ENCODE peak calls at places on chromosomes 5 and 9, in nine cellular contexts. D is mesendoderm; T is neural crest cell; M is ecto neural progenitor cell; W is T follicular helper cell; R is naive thymus-derived CD4-positive, alpha-beta T cell; I is GM23338; G is iris pigment epithelial cell; K is stimulated activated CD4-positive, alpha-beta T cell treated with anti-CD3 and anti-CD28 coated beads, Interleukin-1b, Interleukin-23, amount 100 ng/mL, for 1 hour. X is an unnamed sample.

GRCh38 chr5:59583151-59583809 is 310.2 kb downstream of the PDE4D start:
- DNase-seq in R (no peak), T (no peak), W (no peak), M (no peak), I (no peak), D (no peak), G (no peak), K (no peak), X (no peak)

GRCh38 chr5:124825983-124826337 is 79.5 kb upstream of the ZNF608 start:
- DNase-seq in W (no peak), M (no peak), R (no peak), I (no peak), T (no peak), D (no peak), K (no peak), G (no peak), X (no peak)

GRCh38 chr9:97786341-97786740 is 66.7 kb upstream of the FOXE1 start:
- DNase-seq in T (no peak), M (no peak), R (no peak), D (peak), K (no peak), W (no peak), I (peak), G (peak), X (peak)

GRCh38 chr9:36151306-36152210 is 15.0 kb downstream of the GLIPR2 start:
- DNase-seq in T (no peak), M (no peak), R (peak), K (peak), I (no peak), G (peak), W (peak), D (peak), X (peak)

GRCh38 chr5:16863380-16864007 is 72.6 kb downstream of the MYO10 start:
- DNase-seq in I (no peak), G (no peak), R (no peak), K (no peak), T (no peak), M (no peak), W (no peak), D (no peak), X (no peak)

GRCh38 chr9:99101271-99101670 is 3.6 kb upstream of the TGFBR1 start:
- DNase-seq in I (no peak), W (no peak), K (no peak), T (no peak), M (no peak), G (no peak), R (no peak), D (no peak), X (no peak)

GRCh38 chr5:88829053-88829452 is 53.9 kb downstream of the MEF2C start:
- DNase-seq in W (no peak), K (no peak), I (peak), D (peak), M (no peak), T (no peak), G (no peak), R (no peak), X (no peak)

GRCh38 chr9:87236546-87236945 is 261.1 kb upstream of the DAPK1 start:
- DNase-seq in R (no peak), T (no peak), M (no peak), I (no peak), K (no peak), D (no peak), W (no peak), G (no peak), X (no peak)

GRCh38 chr5:146208916-146209522 is 5.6 kb downstream of the RBM27 start:
- DNase-seq in T (no peak), D (no peak), M (no peak), G (no peak), K (no peak), W (no peak), I (no peak), R (no peak), X (no peak)